ENCODE peak calls at places on chromosomes 4 and X, in nine cellular contexts. R is tibial nerve, A is mammary epithelial cell, H is OCI-LY7, I is GM23338, N is stomach, U is thoracic aorta, V is iPS DF 6.9, T is pancreas. Q is an unnamed sample.

GRCh38 chr4:138650917-138651564 is 364.5 kb upstream of the NOCT start:
- DNase-seq in H (no peak), A (peak; percentile 51), U (no peak), T (no peak), N (no peak), V (no peak), I (no peak), R (no peak), Q (no peak)

GRCh38 chr4:167614866-167615265 is 380.6 kb upstream of the SPOCK3 start:
- DNase-seq in H (no peak), V (no peak), N (no peak), U (no peak), T (no peak), R (no peak), I (no peak), A (peak; percentile 27), Q (no peak)

GRCh38 chr4:161419822-161420221 is 744.0 kb downstream of the FSTL5 start:
- DNase-seq in T (no peak), N (no peak), U (no peak), V (no peak), R (no peak), H (no peak), I (peak; percentile 66), A (no peak), Q (no peak)

GRCh38 chr4:173134426-173134825 is 34.2 kb upstream of the GALNT7 start:
- DNase-seq in V (no peak), U (no peak), N (no peak), I (no peak), A (no peak), T (no peak), H (no peak), R (no peak), Q (no peak)

GRCh38 chrX:23732704-23733103 is 10.4 kb downstream of the ACOT9 start:
- DNase-seq in A (no peak), I (no peak), N (no peak), U (no peak), R (no peak), T (no peak), V (no peak), H (peak; percentile 2), Q (no peak)

GRCh38 chrX:46381630-46382029 is 163.6 kb downstream of the ZNF674 start:
- DNase-seq in N (no peak), H (peak; percentile 47), I (peak; percentile 62), V (no peak), A (peak; percentile 11), T (no peak), U (no peak), R (no peak), Q (no peak)

GRCh38 chr4:75030649-75031235 is 97.8 kb downstream of the PARM1 start:
- DNase-seq in H (no peak), I (no peak), A (no peak), V (no peak), N (no peak), U (no peak), T (no peak), R (no peak), Q (no peak)

GRCh38 chr4:85243857-85244256 is 231.1 kb upstream of the ARHGAP24 start:
- DNase-seq in N (no peak), R (no peak), T (no peak), I (peak; percentile 62), V (no peak), A (peak; percentile 2), U (no peak), H (no peak), Q (no peak)

GRCh38 chr4:113540859-113541258 is 220.7 kb downstream of the CAMK2D start:
- DNase-seq in H (no peak), I (no peak), N (no peak), U (no peak), V (no peak), A (peak; percentile 23), R (no peak), T (no peak), Q (no peak)

DNA sequence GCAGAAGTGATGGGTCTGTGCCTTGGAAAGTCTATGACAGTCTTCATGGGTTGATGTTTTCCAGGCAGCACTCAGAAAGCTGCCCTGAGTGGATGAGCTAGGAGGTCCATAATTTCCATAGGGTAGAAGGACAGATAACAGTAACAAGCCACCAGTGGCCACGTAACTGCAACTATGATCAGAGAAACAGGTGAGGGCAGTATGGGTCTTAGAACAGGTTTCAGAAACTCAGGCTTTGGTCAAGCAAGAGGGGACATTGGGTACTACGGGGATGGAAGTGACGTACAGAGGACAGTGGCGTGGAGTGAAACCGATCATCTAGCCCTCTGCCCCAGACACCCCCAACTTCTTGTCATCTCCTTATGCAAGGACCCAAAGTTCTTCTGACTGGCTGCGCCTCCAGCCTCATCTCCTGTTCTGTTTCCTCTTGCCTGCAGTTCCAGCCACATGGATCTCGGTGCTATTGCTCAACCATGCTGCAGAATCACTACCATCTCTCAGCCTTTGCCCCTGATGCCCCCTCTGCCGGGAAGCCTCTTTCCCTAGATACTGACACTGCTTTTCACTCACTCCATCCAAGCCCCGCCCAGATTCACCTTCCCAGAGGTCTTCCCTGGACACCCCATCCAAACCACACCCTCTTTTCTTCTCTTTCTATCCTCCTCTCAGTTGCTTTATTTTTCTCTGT is 123.4 kb downstream of the MFAP3L start:
- DNase-seq in T (no peak), R (no peak), N (no peak), A (no peak), H (no peak), V (no peak), U (no peak), I (no peak), Q (no peak)
- H3K27ac ChIP-seq in T (no peak overlapping the region), R (no peak overlapping the region), N (no peak overlapping the region), A (no peak overlapping the region), H (no peak overlapping the region), V (no peak overlapping the region), U (no peak overlapping the region), I (no peak overlapping the region), Q (no peak overlapping the region)

DNA sequence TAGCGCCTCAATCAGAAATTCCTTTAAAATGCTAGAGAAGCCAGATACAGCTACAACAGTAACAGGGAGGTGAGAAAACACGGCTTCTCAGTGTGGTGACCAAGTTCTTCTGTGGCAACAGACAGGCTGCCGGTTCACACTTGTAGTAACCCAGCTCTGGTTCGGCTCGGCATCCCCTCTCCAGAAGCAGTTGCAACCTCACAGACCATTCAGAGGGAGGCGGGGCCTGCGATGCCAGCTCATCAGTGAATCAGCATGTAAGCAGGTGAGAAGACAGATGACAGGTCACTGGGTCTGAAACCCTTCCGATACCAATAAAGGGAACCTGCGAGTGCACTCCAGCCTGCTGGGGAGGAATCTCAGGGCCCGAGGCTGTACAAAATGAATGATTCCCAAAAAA is 251.0 kb downstream of the KCNIP4 start:
- DNase-seq in H (no peak), V (peak; percentile 39), R (no peak), T (peak; percentile 27), N (peak; percentile 27), I (peak; percentile 77), U (no peak), A (peak; percentile 72), Q (no peak)
- H3K4me3 ChIP-seq in H (no peak overlapping the region), V (no peak overlapping the region), R (no peak overlapping the region), T (no peak overlapping the region), N (no peak overlapping the region), I (peak overlapping the region; percentile 18), U (no peak overlapping the region), A (no peak overlapping the region), Q (peak overlapping the region; percentile 4)

GRCh38 chrX:8846271-8846670 is 45.1 kb upstream of the FAM9A start:
- DNase-seq in N (no peak), T (no peak), U (no peak), A (no peak), V (no peak), R (no peak), I (no peak), H (no peak), Q (no peak)

GRCh38 chrX:8848921-8849320 is 47.7 kb upstream of the FAM9A start:
- DNase-seq in V (no peak), H (no peak), R (no peak), A (peak; percentile 2), U (no peak), T (no peak), I (no peak), N (no peak), Q (no peak)

GRCh38 chrX:8845060-8845459 is 43.9 kb upstream of the FAM9A start:
- DNase-seq in A (no peak), V (no peak), R (no peak), T (no peak), U (no peak), N (no peak), I (peak; percentile 50), H (no peak), Q (no peak)

GRCh38 chrX:8844157-8844556 is 43.0 kb upstream of the FAM9A start:
- DNase-seq in V (no peak), I (no peak), N (no peak), A (no peak), U (no peak), R (no peak), H (no peak), T (no peak), Q (no peak)

DNA sequence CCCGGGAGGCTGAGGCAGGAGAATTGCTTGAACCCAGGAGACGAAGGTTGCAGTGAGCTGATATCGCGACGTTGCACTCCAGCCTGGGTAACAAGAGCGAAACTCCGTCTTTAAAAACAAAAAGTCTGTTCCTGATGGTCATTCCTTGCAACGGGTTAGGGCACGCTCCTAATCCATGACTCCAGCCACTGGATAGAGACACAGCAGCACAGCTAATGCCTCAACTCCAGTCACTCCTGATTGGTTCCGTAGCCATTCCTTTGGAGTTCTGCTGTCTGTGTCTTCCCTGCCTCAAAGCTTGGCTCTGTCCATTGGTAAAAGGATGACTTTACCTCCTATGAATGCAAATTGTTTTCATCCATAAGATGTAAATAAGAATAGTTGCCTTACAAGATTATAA is 44.3 kb upstream of the FAM9A start:
- DNase-seq in H (no peak), N (no peak), I (no peak), V (no peak), A (no peak), U (no peak), T (no peak), R (no peak), Q (no peak)
- H3K27ac ChIP-seq in H (no peak overlapping the region), N (no peak overlapping the region), I (no peak overlapping the region), V (no peak overlapping the region), A (no peak overlapping the region), U (no peak overlapping the region), T (no peak overlapping the region), R (no peak overlapping the region), Q (no peak overlapping the region)

GRCh38 chrX:115333446-115333845 is 43.9 kb downstream of the LUZP4 start:
- DNase-seq in I (no peak), U (no peak), H (no peak), N (no peak), R (no peak), V (no peak), T (no peak), A (no peak), Q (no peak)

GRCh38 chrX:115332832-115333231 is 43.3 kb downstream of the LUZP4 start:
- DNase-seq in A (no peak), U (no peak), V (no peak), N (no peak), H (no peak), R (no peak), I (no peak), T (no peak), Q (no peak)

DNA sequence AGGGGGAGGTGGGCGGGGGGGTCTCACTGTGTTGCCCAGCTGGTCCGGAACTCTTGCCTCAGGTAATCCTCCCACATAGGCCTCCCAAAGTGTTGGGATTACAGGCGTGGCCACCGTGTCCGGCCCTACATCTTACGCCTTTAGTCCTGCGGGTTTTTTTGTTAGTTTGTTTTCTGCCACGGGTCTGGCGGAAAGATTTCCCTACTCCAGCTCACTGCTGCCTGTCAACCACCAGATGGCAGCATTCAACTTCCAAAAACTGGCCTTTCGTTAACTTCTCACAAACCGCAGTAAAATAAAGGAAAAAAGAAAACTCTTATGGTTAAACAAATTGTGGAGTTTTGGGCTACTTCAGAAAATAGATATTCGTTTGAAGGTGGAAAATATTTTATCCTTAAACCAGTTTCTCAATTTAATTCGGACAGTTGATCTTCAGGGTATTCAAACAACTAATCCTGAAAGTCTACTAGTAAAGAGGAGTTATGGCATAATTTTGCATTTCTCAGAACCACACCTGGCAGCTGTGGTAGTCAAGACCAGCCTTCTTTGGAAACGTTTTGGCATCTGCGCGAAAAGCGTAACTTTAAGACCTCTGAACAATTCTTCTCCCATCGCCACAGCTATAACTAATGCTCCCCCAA is 41.1 kb downstream of the LUZP4 start:
- DNase-seq in V (peak; percentile 31), U (no peak), N (no peak), T (no peak), A (peak; percentile 45), I (peak; percentile 70), H (peak; percentile 11), R (no peak), Q (no peak)
- H3K4me3 ChIP-seq in V (no peak overlapping the region), U (peak overlapping the region; percentile 45), N (no peak overlapping the region), T (no peak overlapping the region), A (no peak overlapping the region), I (no peak overlapping the region), H (no peak overlapping the region), R (peak overlapping the region; percentile 33), Q (peak overlapping the region; percentile 38)